ENCODE peak calls at places on chromosomes 1 and 21, in four cellular contexts. One of them, this sample, is unnamed.

GRCh38 chr1:23169727-23170335 is 1.2 kb upstream of the LUZP1 start:
- DNase-seq in osteocyte: peak
- DNase-seq in brain microvascular endothelial cell: peak
- DNase-seq in lower lobe of right lung: peak
- DNase-seq in this sample: no peak

GRCh38 chr21:45329261-45330074 is 41.8 kb upstream of the POFUT2 start:
- DNase-seq in osteocyte: no peak
- DNase-seq in brain microvascular endothelial cell: no peak
- DNase-seq in lower lobe of right lung: peak
- DNase-seq in this sample: peak

GRCh38 chr1:33387512-33388079 is 43.3 kb downstream of the PHC2 start:
- DNase-seq in lower lobe of right lung: no peak
- DNase-seq in osteocyte: no peak
- DNase-seq in brain microvascular endothelial cell: peak
- DNase-seq in this sample: no peak

GRCh38 chr1:235834620-235835019 is 32.1 kb downstream of the LYST start:
- DNase-seq in osteocyte: no peak
- DNase-seq in lower lobe of right lung: no peak
- DNase-seq in brain microvascular endothelial cell: no peak
- DNase-seq in this sample: no peak

GRCh38 chr1:24098907-24099637 is 12.9 kb downstream of the MYOM3 start:
- DNase-seq in osteocyte: no peak
- DNase-seq in lower lobe of right lung: peak
- DNase-seq in brain microvascular endothelial cell: no peak
- DNase-seq in this sample: no peak

GRCh38 chr1:26218906-26219494 is 15.0 kb upstream of the CEP85 start:
- DNase-seq in osteocyte: no peak
- DNase-seq in lower lobe of right lung: no peak
- DNase-seq in brain microvascular endothelial cell: no peak
- DNase-seq in this sample: no peak

GRCh38 chr1:234737915-234738314 is 127.9 kb upstream of the IRF2BP2 start:
- DNase-seq in brain microvascular endothelial cell: no peak
- DNase-seq in osteocyte: no peak
- DNase-seq in lower lobe of right lung: no peak
- DNase-seq in this sample: no peak

GRCh38 chr1:31257213-31257612 is 17.5 kb upstream of the NKAIN1 start:
- DNase-seq in brain microvascular endothelial cell: no peak
- DNase-seq in osteocyte: no peak
- DNase-seq in lower lobe of right lung: no peak
- DNase-seq in this sample: no peak

GRCh38 chr1:37514350-37515184 is at the start of gene MEAF6:
- DNase-seq in brain microvascular endothelial cell: peak
- DNase-seq in osteocyte: peak
- DNase-seq in lower lobe of right lung: peak
- DNase-seq in this sample: peak
- TF ChIP-seq CTCF in brain microvascular endothelial cell: peak
- TF ChIP-seq CTCF in osteocyte: peak
- TF ChIP-seq CTCF in lower lobe of right lung: peak
- TF ChIP-seq CTCF in this sample: peak

DNA sequence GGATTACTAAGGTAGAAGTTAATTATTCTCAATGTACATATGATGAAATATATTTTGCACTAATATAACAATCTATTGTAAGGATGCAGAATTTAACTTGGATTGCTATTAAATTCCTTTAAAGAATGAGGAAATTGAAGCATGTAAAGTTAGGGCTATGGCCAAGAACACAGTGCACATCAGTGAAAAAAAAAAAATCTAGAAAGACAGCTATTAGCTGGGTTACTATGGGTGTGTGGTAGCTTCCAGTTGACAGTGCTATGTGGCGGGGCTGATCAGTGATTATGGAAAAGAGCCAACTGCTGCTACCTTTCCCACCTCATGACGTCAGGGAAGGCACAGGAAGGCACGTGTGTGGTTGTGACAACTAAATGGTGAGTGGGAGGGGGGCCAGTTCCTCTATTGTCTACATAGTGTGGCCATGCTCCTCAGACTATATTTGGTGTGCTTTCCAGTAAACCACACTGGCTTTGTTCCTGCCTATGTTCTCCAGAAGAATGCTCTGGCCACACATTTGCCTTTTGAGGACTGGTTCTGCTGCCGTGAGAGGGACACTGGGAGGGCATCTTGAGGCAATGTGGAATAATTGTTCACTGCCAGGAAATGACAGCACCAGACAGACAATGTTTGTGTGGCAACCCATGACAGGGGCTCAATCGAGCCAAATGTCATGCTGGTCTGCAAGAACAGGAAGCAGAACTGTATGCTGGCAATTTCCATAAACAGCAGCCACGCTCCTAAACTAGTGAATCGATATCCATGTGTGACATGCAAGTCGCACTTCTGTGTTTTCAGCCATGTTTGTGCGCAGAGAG is 2.9 kb upstream of the SDE2 start:
- DNase-seq in brain microvascular endothelial cell: peak
- DNase-seq in osteocyte: no peak
- DNase-seq in lower lobe of right lung: peak
- DNase-seq in this sample: peak
- TF ChIP-seq CTCF in brain microvascular endothelial cell: no peak
- TF ChIP-seq CTCF in osteocyte: no peak
- TF ChIP-seq CTCF in lower lobe of right lung: no peak
- TF ChIP-seq CTCF in this sample: no peak

GRCh38 chr1:242718967-242719366 is 194.5 kb upstream of the PLD5 start:
- DNase-seq in osteocyte: no peak
- DNase-seq in lower lobe of right lung: no peak
- DNase-seq in brain microvascular endothelial cell: no peak
- DNase-seq in this sample: no peak
- TF ChIP-seq CTCF in osteocyte: no peak
- TF ChIP-seq CTCF in lower lobe of right lung: no peak
- TF ChIP-seq CTCF in brain microvascular endothelial cell: no peak
- TF ChIP-seq CTCF in this sample: no peak

DNA sequence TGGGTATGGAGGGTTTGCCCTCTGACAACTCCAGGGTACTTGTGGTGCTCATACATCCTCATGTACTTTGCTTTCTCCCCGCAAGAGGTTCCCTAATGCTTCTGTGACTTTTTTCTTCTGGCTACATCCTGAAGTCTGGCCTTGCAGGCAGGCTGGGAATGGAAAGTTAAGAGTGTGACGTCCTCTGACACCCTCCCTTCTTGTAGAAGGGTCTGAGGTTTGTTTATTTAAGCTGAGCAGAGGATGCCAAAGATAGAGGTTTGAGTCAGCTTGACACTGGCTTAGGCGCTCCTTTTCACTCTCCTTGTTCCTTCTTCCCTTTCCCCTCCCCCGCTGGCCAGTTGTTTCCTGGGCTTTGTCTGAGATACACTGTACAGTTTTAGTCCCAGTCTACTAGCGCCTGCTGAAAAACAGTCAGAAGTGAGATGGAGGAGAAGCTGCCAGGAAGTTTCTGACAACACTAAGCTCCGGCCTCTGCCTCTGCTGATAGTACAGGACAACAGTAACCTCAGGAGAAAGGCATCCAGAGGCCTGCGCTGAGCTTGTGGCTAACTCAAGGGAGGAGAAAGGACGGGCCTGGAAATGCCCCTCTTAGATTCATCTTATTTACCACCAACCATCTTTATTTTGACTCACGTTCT is at the start of gene MACF1:
- DNase-seq in lower lobe of right lung: no peak
- DNase-seq in osteocyte: no peak
- DNase-seq in brain microvascular endothelial cell: peak
- DNase-seq in this sample: no peak
- TF ChIP-seq CTCF in lower lobe of right lung: peak
- TF ChIP-seq CTCF in osteocyte: peak
- TF ChIP-seq CTCF in brain microvascular endothelial cell: peak
- TF ChIP-seq CTCF in this sample: no peak

This sample was measured in Calu3.